ENCODE peak calls at places on chromosomes 6 and 20, in seven cellular contexts. H is NCI-H510A treated with DMSO at 0.1 percent for 48 hours; Y is GM03348; X is hypothalamus; D is GM10248; P is stimulated activated CD8-positive, alpha-beta memory T cell treated with anti-CD3 and anti-CD28 coated beads, Interleukin-4, amount 100 ng/mL, for 4 hours; U is ascending aorta. V is an unnamed sample.

GRCh38 chr20:35788796-35789195 is 17.0 kb downstream of the PHF20 start:
- DNase-seq in P (no peak), D (no peak), U (no peak), H (peak; percentile 81), Y (no peak), X (no peak), V (no peak)

GRCh38 chr20:43983359-43983758 is 68.7 kb downstream of the TOX2 start:
- DNase-seq in Y (no peak), D (no peak), P (no peak), H (no peak), X (no peak), U (no peak), V (no peak)

GRCh38 chr20:40728996-40729395 is 40.0 kb upstream of the MAFB start:
- DNase-seq in D (no peak), Y (no peak), X (no peak), U (no peak), H (no peak), P (no peak), V (no peak)

GRCh38 chr6:141562801-141563763 is 569.6 kb upstream of the GJE1 start:
- DNase-seq in H (peak; percentile 65), P (peak; percentile 13), Y (peak; percentile 76), U (no peak), D (peak; percentile 56), X (no peak), V (peak; percentile 86)

GRCh38 chr6:32092760-32093497 is 16.2 kb downstream of the TNXB start:
- DNase-seq in H (no peak), P (no peak), D (no peak), Y (peak; percentile 66), U (no peak), X (no peak), V (no peak)

GRCh38 chr6:149032599-149033405 is 284.7 kb upstream of the TAB2 start:
- DNase-seq in D (peak; percentile 80), X (no peak), U (no peak), H (no peak), P (no peak), Y (peak; percentile 76), V (peak; percentile 77)

GRCh38 chr6:131225959-131226358 is 90.7 kb downstream of the AKAP7 start:
- DNase-seq in H (no peak), X (no peak), U (no peak), P (no peak), D (no peak), Y (no peak), V (no peak)

GRCh38 chr6:108945686-108946158 is 97.5 kb downstream of the ARMC2 start:
- DNase-seq in Y (peak; percentile 61), P (no peak), U (peak; percentile 28), X (peak; percentile 15), H (no peak), D (no peak), V (peak; percentile 77)

GRCh38 chr6:119237177-119237715 is 112.3 kb downstream of the MAN1A1 start:
- DNase-seq in Y (no peak), X (no peak), H (no peak), U (no peak), D (no peak), P (no peak), V (no peak)

GRCh38 chr20:19603390-19603753 is 154.7 kb upstream of the RIN2 start:
- DNase-seq in P (no peak), Y (no peak), U (no peak), H (peak; percentile 85), D (no peak), X (no peak), V (no peak)

GRCh38 chr20:60365882-60366281 is 407.7 kb downstream of the CDH26 start:
- DNase-seq in D (no peak), X (no peak), U (no peak), H (no peak), P (no peak), Y (no peak), V (no peak)

GRCh38 chr6:88074791-88075190 is 27.1 kb downstream of the SPACA1 start:
- DNase-seq in X (no peak), P (no peak), U (no peak), Y (no peak), H (no peak), D (no peak), V (no peak)

GRCh38 chr20:24584078-24584477 is 114.6 kb downstream of the SYNDIG1 start:
- DNase-seq in H (no peak), D (no peak), X (no peak), Y (no peak), P (no peak), U (no peak), V (no peak)

GRCh38 chr6:155260686-155261085 is 3.1 kb upstream of the CLDN20 start:
- DNase-seq in P (no peak), H (no peak), Y (no peak), D (no peak), X (no peak), U (no peak), V (no peak)

GRCh38 chr6:15871211-15871770 is 208.5 kb upstream of the DTNBP1 start:
- DNase-seq in Y (no peak), U (no peak), H (no peak), X (no peak), P (no peak), D (no peak), V (no peak)

GRCh38 chr6:25490018-25490865 is 161.8 kb upstream of the SCGN start:
- DNase-seq in U (peak; percentile 10), X (peak; percentile 5), P (peak; percentile 35), H (peak; percentile 91), D (peak; percentile 73), Y (peak; percentile 85), V (peak; percentile 66)

GRCh38 chr20:39048000-39048696 is 86.0 kb downstream of the DHX35 start:
- DNase-seq in D (peak; percentile 88), P (peak; percentile 31), U (peak; percentile 32), H (peak; percentile 33), Y (peak; percentile 92), X (peak; percentile 31), V (peak; percentile 47)

GRCh38 chr20:10225439-10226080 is 6.9 kb downstream of the SNAP25 start:
- DNase-seq in D (no peak), H (no peak), U (no peak), P (no peak), Y (no peak), X (no peak), V (no peak)

V was measured in smooth muscle cell of the brain vasculature.